ENCODE peak calls at places on chromosomes 13 and 19, in six cellular contexts. T is naive thymus-derived CD4-positive, alpha-beta T cell; C is H9; Y is PC-9; R is psoas muscle; D is CD4-positive, CD25-positive, alpha-beta regulatory T cell. Z is an unnamed sample.
A peak's percentile ranks its signal among the peaks of the same experiment; 100 is the strongest.

GRCh38 chr13:45374917-45375316 is 33.9 kb upstream of the TPT1 start:
- DNase-seq in T (no peak), C (no peak), Y (no peak), R (no peak), D (no peak), Z (no peak)

GRCh38 chr13:98974053-98974452 is 3.8 kb downstream of the DOCK9 start:
- DNase-seq in T (no peak), C (no peak), Y (no peak), R (no peak), D (peak; percentile 77), Z (peak; percentile 54)

GRCh38 chr13:43787518-43787891 is 733 bp upstream of the ENOX1 start:
- DNase-seq in T (no peak), C (no peak), Y (no peak), R (no peak), D (no peak), Z (no peak)

GRCh38 chr13:44752184-44752583 is 176.1 kb upstream of the TSC22D1 start:
- DNase-seq in T (no peak), C (no peak), Y (no peak), R (no peak), D (no peak), Z (no peak)

GRCh38 chr19:12623361-12624031 is 12.8 kb downstream of the ZNF791 start:
- DNase-seq in T (no peak), C (no peak), Y (no peak), R (no peak), D (no peak), Z (no peak)

GRCh38 chr19:1324792-1325567 is 39.3 kb downstream of the EFNA2 start:
- DNase-seq in T (peak; percentile 10), C (no peak), Y (peak; percentile 39), R (peak; percentile 65), D (no peak), Z (peak; percentile 57)

GRCh38 chr13:19845758-19846157 is 17.7 kb downstream of the ZMYM5 start:
- DNase-seq in T (no peak), C (no peak), Y (peak; percentile 83), R (no peak), D (peak; percentile 11), Z (no peak)

GRCh38 chr19:45124021-45124420 is 31.0 kb downstream of the PPP1R37 start:
- DNase-seq in T (no peak), C (no peak), Y (no peak), R (no peak), D (no peak), Z (no peak)

GRCh38 chr13:18952225-18953016 is 229.2 kb downstream of the TUBA3C start:
- DNase-seq in T (no peak), C (no peak), Y (no peak), R (no peak), D (no peak), Z (no peak)

GRCh38 chr13:112782433-112783010 is 92.7 kb downstream of the ATP11A start:
- DNase-seq in T (no peak), C (no peak), Y (no peak), R (no peak), D (no peak), Z (no peak)

GRCh38 chr19:52211926-52212571 is 22.2 kb downstream of the PPP2R1A start:
- DNase-seq in T (no peak), C (no peak), Y (no peak), R (no peak), D (no peak), Z (no peak)

GRCh38 chr19:1521636-1522035 is 2.2 kb upstream of the PLK5 start:
- DNase-seq in T (no peak), C (no peak), Y (no peak), R (no peak), D (no peak), Z (peak; percentile 46)

GRCh38 chr13:65378943-65379519 is 1851.1 kb downstream of the PCDH9 start:
- DNase-seq in T (no peak), C (no peak), Y (no peak), R (no peak), D (no peak), Z (no peak)

GRCh38 chr19:48497728-48498575 is 13.7 kb downstream of the LMTK3 start:
- DNase-seq in T (no peak), C (no peak), Y (no peak), R (no peak), D (no peak), Z (no peak)
- H3K27me3 ChIP-seq in T (no peaks in the 10 kb centered on the region), C (no peaks in the 10 kb centered on the region), Y (no peaks in the 10 kb centered on the region), R (no peaks in the 10 kb centered on the region), D (peaks cover 11% of the 10 kb centered on the region), Z (peaks cover 54% of the 10 kb centered on the region)

GRCh38 chr19:48633148-48634035 is 3.8 kb downstream of the DBP start:
- DNase-seq in T (no peak), C (no peak), Y (no peak), R (no peak), D (no peak), Z (no peak)
- H3K4me1 ChIP-seq in T (peaks cover 24% of the 10 kb centered on the region), C (peaks cover 7% of the 10 kb centered on the region), Y (peaks cover 24% of the 10 kb centered on the region), R (peaks cover 50% of the 10 kb centered on the region), D (peaks cover 44% of the 10 kb centered on the region), Z (peaks cover 60% of the 10 kb centered on the region)

GRCh38 chr13:33015275-33015674 is 948 bp upstream of the KL start:
- DNase-seq in T (no peak), C (no peak), Y (no peak), R (no peak), D (no peak), Z (peak; percentile 62)
- H3K27me3 ChIP-seq in T (peaks cover 4% of the 10 kb centered on the region), C (peaks cover 27% of the 10 kb centered on the region), Y (no peaks in the 10 kb centered on the region), R (no peaks in the 10 kb centered on the region), D (peaks cover 40% of the 10 kb centered on the region), Z (no peaks in the 10 kb centered on the region)

GRCh38 chr13:46667687-46668281 is 114.8 kb downstream of the LRCH1 start:
- DNase-seq in T (no peak), C (no peak), Y (no peak), R (no peak), D (peak; percentile 87), Z (no peak)

GRCh38 chr13:46668302-46668720 is 115.3 kb downstream of the LRCH1 start:
- DNase-seq in T (no peak), C (no peak), Y (no peak), R (peak; percentile 29), D (peak; percentile 44), Z (peak; percentile 65)

GRCh38 chr13:46665243-46665629 is 112.3 kb downstream of the LRCH1 start:
- DNase-seq in T (no peak), C (no peak), Y (no peak), R (no peak), D (no peak), Z (no peak)

GRCh38 chr13:46665630-46666482 is 112.9 kb downstream of the LRCH1 start:
- DNase-seq in T (no peak), C (no peak), Y (no peak), R (no peak), D (no peak), Z (no peak)

GRCh38 chr13:46666727-46667456 is 113.9 kb downstream of the LRCH1 start:
- DNase-seq in T (no peak), C (peak; percentile 81), Y (no peak), R (no peak), D (no peak), Z (peak; percentile 47)
- H3K4me1 ChIP-seq in T (no peaks in the 10 kb centered on the region), C (peaks cover 18% of the 10 kb centered on the region), Y (no peaks in the 10 kb centered on the region), R (peaks cover 24% of the 10 kb centered on the region), D (peaks cover 22% of the 10 kb centered on the region), Z (peaks cover 60% of the 10 kb centered on the region)

DNA sequence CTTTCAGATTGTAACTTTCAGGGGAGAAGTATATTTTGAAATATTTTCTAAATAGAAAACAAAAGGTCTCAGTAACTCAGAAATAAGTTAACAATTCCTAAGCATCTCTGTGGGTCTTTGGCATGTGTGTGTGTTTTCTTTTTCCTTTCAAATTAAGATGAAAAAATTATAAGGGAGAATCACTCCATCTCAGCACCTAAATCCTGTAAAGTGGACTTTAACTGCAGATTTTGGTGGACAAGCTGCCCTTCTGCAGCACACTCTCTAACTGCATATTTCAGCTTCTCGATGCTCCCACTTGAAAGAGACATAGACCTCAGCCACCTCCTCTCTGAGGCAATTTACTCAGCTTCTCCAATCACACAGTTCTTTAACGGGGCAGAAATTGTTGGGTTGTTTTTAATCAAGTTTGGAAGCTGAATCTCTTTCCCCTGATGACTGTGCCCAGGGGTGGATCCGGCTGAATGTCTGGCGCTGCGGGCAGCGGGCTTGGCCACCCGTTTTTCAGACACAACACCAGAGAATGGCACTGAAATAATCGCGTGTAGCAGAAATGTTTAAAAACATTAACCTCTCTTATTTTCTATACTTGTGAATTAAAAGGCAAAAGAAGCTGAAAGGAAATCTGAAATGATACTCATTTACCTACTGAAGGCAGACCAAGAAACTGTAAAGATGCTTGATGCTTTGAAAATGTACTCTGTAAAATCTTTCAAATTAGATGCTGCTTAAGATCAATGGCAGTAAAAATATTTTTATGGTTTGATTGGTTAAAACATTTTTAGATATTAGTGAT is 12.3 kb downstream of the ZIC2 start:
- DNase-seq in T (no peak), C (no peak), Y (no peak), R (no peak), D (no peak), Z (no peak)
- H3K27me3 ChIP-seq in T (peaks cover 39% of the 10 kb centered on the region), C (peaks cover 44% of the 10 kb centered on the region), Y (no peaks in the 10 kb centered on the region), R (peaks cover 12% of the 10 kb centered on the region), D (peaks cover 62% of the 10 kb centered on the region), Z (peaks cover 100% of the 10 kb centered on the region)

DNA sequence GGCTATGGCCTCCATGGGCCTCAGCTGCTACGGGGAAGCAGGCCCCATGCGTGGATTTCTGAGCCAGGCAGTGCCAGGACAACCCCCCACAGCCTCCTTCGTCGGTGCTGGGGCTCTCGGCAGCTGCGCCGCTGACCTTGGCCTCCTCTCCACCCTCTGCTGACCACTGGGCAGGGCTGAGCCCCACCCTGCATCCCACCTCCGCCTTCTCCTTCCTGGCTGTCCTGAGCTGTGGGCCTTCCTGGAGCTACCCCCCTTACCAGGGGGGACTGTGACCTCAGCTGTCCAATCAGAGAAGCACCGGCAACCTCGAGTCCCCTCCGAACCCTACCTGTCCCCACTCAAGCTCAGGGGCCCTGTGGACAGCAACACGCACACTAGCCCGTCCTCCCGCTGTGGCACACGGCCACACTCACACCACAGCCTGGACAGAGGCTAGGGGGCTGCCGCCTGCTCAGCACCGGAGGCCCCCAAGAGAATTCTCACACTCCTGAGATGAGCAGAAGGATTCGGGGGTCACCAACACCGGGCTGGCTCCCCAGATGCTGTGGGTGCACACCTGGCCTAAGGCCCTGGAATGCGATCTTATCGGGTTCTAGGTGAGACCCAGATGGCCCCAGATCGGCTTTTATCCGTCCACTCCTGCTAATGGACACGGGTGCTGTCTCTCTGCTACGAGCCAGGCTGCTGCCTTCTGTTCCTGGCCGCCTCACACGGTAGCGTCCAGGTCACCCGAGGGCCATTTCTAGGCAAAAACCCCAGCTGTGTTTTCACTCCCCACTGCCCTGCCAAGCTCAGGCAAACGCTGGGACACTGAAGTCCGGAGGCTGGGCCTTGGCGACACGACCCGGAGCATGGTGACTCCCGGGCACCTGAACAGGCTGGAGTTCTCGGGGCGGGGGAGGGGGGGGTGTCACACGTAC is 32.5 kb upstream of the CACTIN start:
- DNase-seq in T (no peak), C (no peak), Y (no peak), R (no peak), D (no peak), Z (no peak)
- H3K4me1 ChIP-seq in T (no peaks in the 10 kb centered on the region), C (no peaks in the 10 kb centered on the region), Y (no peaks in the 10 kb centered on the region), R (no peaks in the 10 kb centered on the region), D (no peaks in the 10 kb centered on the region), Z (no peaks in the 10 kb centered on the region)

DNA sequence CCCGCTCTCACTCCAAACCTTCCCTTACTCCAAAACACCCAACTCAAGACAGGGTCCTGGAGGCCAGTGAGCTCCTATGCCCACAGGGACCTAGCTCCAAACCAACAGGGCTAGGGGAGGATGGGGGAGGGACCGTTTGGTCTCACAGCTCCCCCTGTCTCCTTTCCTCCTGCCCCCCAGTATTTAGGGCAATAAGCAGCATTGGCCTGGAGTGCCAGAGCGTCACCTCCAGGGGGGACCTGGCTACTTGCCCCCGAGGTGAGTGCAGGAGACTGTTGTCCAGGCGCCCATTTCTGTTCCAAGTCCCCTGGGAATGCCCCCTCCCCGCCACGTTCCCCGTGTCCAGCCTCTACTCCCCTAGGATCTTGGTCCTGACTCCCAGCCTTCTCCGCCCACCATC is 792 bp downstream of the RETN start:
- DNase-seq in T (no peak), C (no peak), Y (no peak), R (no peak), D (no peak), Z (no peak)
- H3K27me3 ChIP-seq in T (no peaks in the 10 kb centered on the region), C (peaks cover 2% of the 10 kb centered on the region), Y (peaks cover 69% of the 10 kb centered on the region), R (no peaks in the 10 kb centered on the region), D (no peaks in the 10 kb centered on the region), Z (peaks cover 32% of the 10 kb centered on the region)